ENCODE peak calls at places on chromosomes 16 and 17, in six cellular contexts. H, A, M, Y, Z and L are unnamed samples.
A peak's percentile ranks its signal among the peaks of the same experiment; 100 is the strongest.

GRCh38 chr17:1082579-1082978 is 85.7 kb downstream of the TIMM22 start:
- DNase-seq in H (no peak), A (no peak), M (no peak), Y (no peak), Z (no peak), L (no peak)

GRCh38 chr17:63700528-63701441 is 860 bp upstream of the LIMD2 start:
- DNase-seq in H (peak; percentile 65), A (no peak), M (no peak), Y (no peak), Z (peak; percentile 72), L (peak; percentile 68)

GRCh38 chr17:44367219-44367618 is 3.6 kb upstream of the FAM171A2 start:
- DNase-seq in H (no peak), A (no peak), M (no peak), Y (no peak), Z (no peak), L (no peak)

GRCh38 chr16:10261077-10261476 is 78.8 kb upstream of the GRIN2A start:
- DNase-seq in H (no peak), A (no peak), M (no peak), Y (no peak), Z (no peak), L (no peak)

GRCh38 chr16:88924834-88925539 is 52.0 kb downstream of the CBFA2T3 start:
- DNase-seq in H (peak; percentile 88), A (peak; percentile 70), M (peak; percentile 58), Y (no peak), Z (no peak), L (peak; percentile 74)

GRCh38 chr17:62703776-62704380 is 76.4 kb downstream of the MRC2 start:
- DNase-seq in H (peak; percentile 74), A (no peak), M (peak; percentile 84), Y (no peak), Z (peak; percentile 93), L (peak; percentile 68)

GRCh38 chr16:1438229-1439057 is 5.9 kb downstream of the CCDC154 start:
- DNase-seq in H (no peak), A (no peak), M (no peak), Y (no peak), Z (no peak), L (no peak)

GRCh38 chr16:2331199-2331931 is 9.2 kb downstream of the ABCA3 start:
- DNase-seq in H (no peak), A (no peak), M (no peak), Y (no peak), Z (no peak), L (no peak)

GRCh38 chr17:83124871-83125514 is 45.6 kb downstream of the METRNL start:
- DNase-seq in H (no peak), A (no peak), M (no peak), Y (no peak), Z (no peak), L (no peak)

GRCh38 chr17:71975998-71976649 is 144.7 kb upstream of the SOX9 start:
- DNase-seq in H (no peak), A (no peak), M (no peak), Y (no peak), Z (no peak), L (no peak)

GRCh38 chr17:75758131-75758905 is 6.7 kb downstream of the GALK1 start:
- DNase-seq in H (peak; percentile 11), A (no peak), M (no peak), Y (no peak), Z (no peak), L (no peak)

GRCh38 chr17:75755205-75755901 is 9.6 kb downstream of the GALK1 start:
- DNase-seq in H (no peak), A (no peak), M (no peak), Y (no peak), Z (peak; percentile 53), L (no peak)

GRCh38 chr17:75755990-75756389 is 9.0 kb downstream of the GALK1 start:
- DNase-seq in H (no peak), A (no peak), M (no peak), Y (no peak), Z (peak; percentile 46), L (no peak)

GRCh38 chr17:75756451-75757085 is 8.4 kb downstream of the GALK1 start:
- DNase-seq in H (no peak), A (no peak), M (no peak), Y (no peak), Z (peak; percentile 44), L (no peak)

DNA sequence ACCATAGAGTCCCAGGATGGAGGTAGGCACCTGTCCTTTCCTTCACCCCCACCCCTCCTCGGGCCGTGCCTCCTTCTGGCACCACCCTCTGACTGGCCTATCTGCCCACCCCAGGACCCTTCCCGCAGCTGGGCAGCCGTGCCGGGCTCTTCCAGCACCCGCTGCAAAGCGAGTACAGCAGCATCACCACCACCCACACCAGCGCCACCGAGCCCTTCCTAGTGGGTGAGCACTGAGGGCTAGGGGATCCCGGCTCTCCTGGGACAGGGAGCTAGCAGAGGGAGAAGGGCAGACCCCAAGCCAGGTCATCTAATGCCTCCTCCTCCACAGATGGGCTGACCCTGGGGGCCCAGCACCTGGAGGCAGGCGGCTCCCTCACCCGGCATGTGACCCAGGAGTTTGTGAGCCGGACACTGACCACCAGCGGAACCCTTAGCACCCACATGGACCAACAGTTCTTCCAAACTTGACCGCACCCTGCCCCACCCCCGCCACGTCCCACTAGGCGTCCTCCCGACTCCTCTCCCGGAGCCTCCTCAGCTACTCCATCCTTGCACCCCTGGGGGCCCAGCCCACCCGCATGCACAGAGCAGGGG is 7.8 kb downstream of the GALK1 start:
- DNase-seq in H (no peak), A (no peak), M (no peak), Y (no peak), Z (no peak), L (no peak)
- TF ChIP-seq TAF1 in H (no peak), A (no peak), M (no peak), Y (no peak), Z (no peak), L (no peak)

GRCh38 chr17:50665838-50666237 is 31.2 kb downstream of the ABCC3 start:
- DNase-seq in H (no peak), A (no peak), M (no peak), Y (no peak), Z (no peak), L (no peak)

GRCh38 chr17:50666316-50666715 is 31.6 kb downstream of the ABCC3 start:
- DNase-seq in H (no peak), A (no peak), M (no peak), Y (no peak), Z (no peak), L (no peak)

GRCh38 chr17:50668838-50669581 is 34.3 kb downstream of the ABCC3 start:
- DNase-seq in H (no peak), A (no peak), M (no peak), Y (no peak), Z (no peak), L (no peak)

GRCh38 chr17:50667259-50668024 is 32.8 kb downstream of the ABCC3 start:
- DNase-seq in H (no peak), A (no peak), M (no peak), Y (no peak), Z (no peak), L (no peak)

GRCh38 chr17:50668025-50668837 is 33.5 kb downstream of the ABCC3 start:
- DNase-seq in H (no peak), A (no peak), M (no peak), Y (no peak), Z (no peak), L (no peak)
- TF ChIP-seq POLR2AphosphoS5 in H (no peak), A (no peak), M (no peak), Y (no peak), Z (no peak), L (no peak)

DNA sequence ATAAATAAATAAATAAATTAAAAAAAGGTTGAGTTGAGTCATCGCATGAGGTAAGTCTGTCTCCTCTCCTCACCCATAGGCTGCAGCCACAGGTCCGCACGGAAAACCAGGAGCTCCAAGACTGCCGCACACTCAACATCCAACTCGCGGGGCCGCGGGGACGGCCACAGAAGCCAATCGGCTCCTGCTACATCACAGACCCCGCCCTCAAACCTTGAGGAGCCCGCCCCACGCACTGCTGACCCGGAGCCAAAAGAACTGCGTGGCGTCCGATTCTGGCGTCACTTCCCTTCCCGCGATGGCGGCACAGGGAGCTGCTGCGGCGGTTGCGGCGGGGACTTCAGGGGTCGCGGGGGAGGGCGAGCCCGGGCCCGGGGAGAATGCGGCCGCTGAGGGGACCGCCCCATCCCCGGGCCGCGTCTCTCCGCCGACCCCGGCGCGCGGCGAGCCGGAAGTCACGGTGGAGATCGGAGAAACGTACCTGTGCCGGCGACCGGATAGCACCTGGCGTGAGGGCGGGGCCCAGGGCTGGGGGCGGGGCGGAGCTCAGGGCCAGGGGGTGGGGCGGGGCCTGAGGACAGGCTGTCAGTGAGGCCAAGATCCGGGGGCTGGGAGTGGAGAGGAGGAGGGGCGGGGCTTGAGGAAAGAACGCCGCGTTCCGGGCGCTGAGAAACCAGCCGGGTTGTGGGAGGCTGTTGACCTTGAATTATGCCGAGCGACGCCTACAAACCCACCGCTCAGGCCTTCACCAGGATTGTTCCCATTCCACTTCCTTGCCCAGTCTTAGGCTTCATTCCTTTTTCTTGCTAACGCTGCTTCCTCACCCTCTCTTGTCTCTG is at the start of gene KAT8:
- DNase-seq in H (peak; percentile 98), A (peak; percentile 99), M (peak; percentile 98), Y (peak; percentile 72), Z (peak; percentile 94), L (peak; percentile 97)
- TF ChIP-seq POLR2A in H (peak; percentile 88), A (peak; percentile 94), M (peak; percentile 95), Y (peak; percentile 96), Z (peak; percentile 95), L (peak; percentile 92)

GRCh38 chr16:53220585-53220984 is 165.8 kb downstream of the CHD9 start:
- DNase-seq in H (no peak), A (peak; percentile 20), M (peak; percentile 20), Y (no peak), Z (no peak), L (no peak)
- TF ChIP-seq TAF1 in H (no peak), A (no peak), M (no peak), Y (no peak), Z (no peak), L (no peak)

DNA sequence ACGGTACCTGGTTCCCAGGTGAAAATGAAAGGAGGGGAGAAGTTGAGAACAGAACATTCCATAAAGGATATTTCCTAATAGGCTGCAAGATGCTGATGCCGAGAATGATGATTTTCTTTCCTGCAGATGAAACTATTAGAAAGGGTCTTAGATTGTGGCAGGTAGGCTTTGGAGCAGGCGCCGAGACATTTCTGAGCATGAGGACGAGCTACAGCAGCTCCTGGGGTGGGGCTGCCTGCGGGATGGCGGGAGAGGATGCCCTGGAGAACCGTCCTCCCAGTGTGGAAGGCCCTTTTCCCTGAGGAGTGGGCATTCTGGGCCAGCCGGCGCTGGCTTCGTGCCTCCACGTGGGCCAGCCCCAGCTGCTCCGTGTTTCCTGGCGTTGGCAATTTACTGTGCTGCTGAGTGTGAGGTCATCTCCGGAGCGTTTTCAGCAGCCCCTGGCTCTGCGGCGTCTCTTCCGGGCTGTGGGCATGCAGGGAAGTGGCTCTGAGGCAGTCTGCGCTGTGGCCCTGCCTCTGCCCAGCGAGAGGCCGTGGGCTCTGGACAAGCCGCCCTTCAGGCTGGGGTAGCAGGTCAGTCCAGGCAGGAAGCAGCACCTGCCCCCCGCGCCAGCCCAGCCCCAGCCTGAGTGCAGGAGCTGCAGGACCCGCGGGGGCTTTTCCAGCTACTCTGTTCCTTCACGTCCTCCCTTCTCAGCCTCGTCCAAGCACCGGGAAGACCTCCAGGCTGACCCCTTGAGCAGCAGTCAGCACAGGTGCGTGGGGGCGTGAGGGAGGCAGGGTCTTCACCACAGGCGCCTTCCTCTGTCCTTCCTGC is 12.2 kb downstream of the ENGASE start:
- DNase-seq in H (no peak), A (no peak), M (no peak), Y (no peak), Z (no peak), L (no peak)
- TF ChIP-seq POLR2AphosphoS5 in H (no peak), A (no peak), M (no peak), Y (no peak), Z (no peak), L (no peak)